ENCODE peak calls at places on chromosomes 7 and 10, in ten cellular contexts. J, F, C, L, R, K, U, X, V and T are unnamed samples.

GRCh38 chr7:115603416-115603815 is 427.1 kb downstream of the TFEC start:
- DNase-seq in K (no peak), U (no peak), J (no peak), R (no peak), V (no peak), F (no peak), C (no peak), X (no peak), L (no peak), T (no peak)

GRCh38 chr7:78149787-78150186 is 351.2 kb downstream of the PHTF2 start:
- DNase-seq in V (peak), U (peak), R (no peak), K (peak), F (no peak), C (peak), X (no peak), J (no peak), L (no peak), T (no peak)

GRCh38 chr7:70131807-70132565 is 533.7 kb downstream of the AUTS2 start:
- DNase-seq in X (no peak), K (no peak), C (no peak), R (no peak), V (no peak), F (peak), U (no peak), L (no peak), J (no peak), T (no peak)

GRCh38 chr10:32971536-32972091 is 13.6 kb upstream of the ITGB1 start:
- DNase-seq in R (no peak), J (no peak), C (no peak), U (no peak), F (peak), L (peak), K (no peak), X (no peak), V (no peak), T (no peak)

GRCh38 chr10:3068968-3069737 is 1.8 kb downstream of the PFKP start:
- DNase-seq in J (no peak), X (peak), C (peak), V (no peak), K (peak), F (no peak), U (peak), R (peak), L (no peak), T (no peak)

GRCh38 chr7:155743197-155743596 is 69.1 kb downstream of the SHH start:
- DNase-seq in X (no peak), V (no peak), R (no peak), C (no peak), U (no peak), L (no peak), J (no peak), F (no peak), K (no peak), T (no peak)

GRCh38 chr10:97034958-97035769 is 150.6 kb downstream of the SLIT1 start:
- DNase-seq in L (no peak), F (no peak), C (no peak), X (no peak), R (no peak), J (no peak), K (no peak), U (no peak), V (no peak), T (no peak)

GRCh38 chr10:74290703-74291102 is 139.7 kb downstream of the ADK start:
- DNase-seq in F (no peak), C (peak), X (no peak), J (no peak), K (peak), U (peak), L (no peak), V (no peak), R (no peak), T (no peak)

GRCh38 chr7:132607656-132608055 is 31.4 kb upstream of the PLXNA4 start:
- DNase-seq in J (no peak), U (no peak), X (no peak), L (no peak), F (no peak), V (no peak), R (no peak), C (no peak), K (no peak), T (no peak)

GRCh38 chr7:618539-619355 is 99.1 kb upstream of the PDGFA start:
- DNase-seq in K (no peak), L (no peak), J (no peak), U (no peak), V (no peak), X (peak), F (no peak), R (no peak), C (no peak), T (no peak)

GRCh38 chr7:149126662-149127321 is 668 bp upstream of the ZNF425 start:
- DNase-seq in C (peak), U (peak), F (no peak), K (peak), X (peak), L (peak), R (peak), V (no peak), J (no peak), T (no peak)

GRCh38 chr10:124736491-124737136 is 7.6 kb downstream of the FAM53B start:
- DNase-seq in V (no peak), X (no peak), R (no peak), U (no peak), F (no peak), K (peak), C (peak), L (peak), J (no peak), T (peak)

GRCh38 chr10:3781458-3782098 is 3.4 kb downstream of the KLF6 start:
- DNase-seq in C (peak), X (peak), J (no peak), U (peak), L (peak), V (no peak), K (peak), R (peak), F (no peak), T (no peak)

GRCh38 chr7:116271161-116271979 is 61.0 kb downstream of the TES start:
- DNase-seq in J (no peak), R (no peak), K (peak), X (no peak), U (peak), V (peak), L (no peak), F (no peak), C (peak), T (no peak)

GRCh38 chr10:52314822-52315552 is 906 bp downstream of the DKK1 start:
- DNase-seq in C (peak), F (no peak), R (no peak), K (peak), X (no peak), V (no peak), L (no peak), J (no peak), U (peak), T (no peak)

GRCh38 chr10:12201543-12201942 is 5.6 kb downstream of the CDC123 start:
- DNase-seq in X (no peak), K (peak), U (no peak), F (no peak), J (no peak), L (no peak), C (no peak), R (no peak), V (no peak), T (no peak)

GRCh38 chr10:131022369-131022768 is 289.2 kb downstream of the TCERG1L start:
- DNase-seq in L (no peak), K (no peak), V (no peak), U (no peak), R (no peak), J (no peak), F (no peak), C (no peak), X (no peak), T (no peak)

GRCh38 chr7:130649004-130649790 is 19.4 kb downstream of the COPG2 start:
- DNase-seq in L (no peak), R (peak), C (peak), K (peak), F (no peak), V (peak), X (no peak), J (no peak), U (peak), T (no peak)

GRCh38 chr7:46932656-46933424 is 649.1 kb downstream of the TNS3 start:
- DNase-seq in R (no peak), U (peak), C (peak), X (no peak), F (peak), K (peak), L (no peak), J (no peak), V (peak), T (no peak)

GRCh38 chr7:111027396-111027795 is 63.5 kb upstream of the LRRN3 start:
- DNase-seq in J (no peak), V (no peak), X (no peak), L (no peak), F (no peak), K (no peak), U (no peak), R (no peak), C (no peak), T (no peak)

GRCh38 chr10:48589266-48589665 is 15.6 kb downstream of the ARHGAP22 start:
- DNase-seq in J (no peak), L (no peak), C (peak), X (no peak), U (peak), V (peak), K (peak), F (no peak), R (no peak), T (no peak)

GRCh38 chr7:46322937-46323336 is 401.9 kb upstream of the IGFBP3 start:
- DNase-seq in J (no peak), R (no peak), X (no peak), U (no peak), K (no peak), L (no peak), C (no peak), V (no peak), F (no peak), T (no peak)

GRCh38 chr7:151168022-151168786 is 710 bp upstream of the GBX1 start:
- DNase-seq in V (no peak), C (no peak), U (peak), R (peak), K (no peak), F (no peak), J (no peak), L (peak), X (peak), T (no peak)

GRCh38 chr7:137967143-137968018 is 34.5 kb downstream of the CREB3L2 start:
- DNase-seq in V (no peak), C (peak), K (peak), U (peak), R (no peak), L (no peak), J (no peak), F (no peak), X (no peak), T (no peak)

GRCh38 chr7:30884881-30885280 is 26.8 kb upstream of the AQP1 start:
- DNase-seq in J (no peak), K (no peak), L (no peak), X (no peak), F (no peak), R (no peak), U (no peak), C (no peak), V (no peak), T (no peak)

GRCh38 chr7:31384461-31384860 is 43.9 kb upstream of the NEUROD6 start:
- DNase-seq in F (no peak), V (no peak), X (no peak), K (no peak), J (no peak), C (no peak), L (no peak), R (no peak), U (no peak), T (no peak)

GRCh38 chr7:79495544-79496272 is 42.2 kb upstream of the MAGI2 start:
- DNase-seq in C (peak), U (peak), R (no peak), L (no peak), K (peak), V (no peak), J (no peak), X (no peak), F (no peak), T (no peak)

GRCh38 chr7:102230593-102230992 is 56.1 kb upstream of the SH2B2 start:
- DNase-seq in U (no peak), F (no peak), R (no peak), C (peak), J (no peak), K (peak), V (no peak), L (no peak), X (no peak), T (no peak)

GRCh38 chr7:71343039-71343438 is 211.1 kb downstream of the GALNT17 start:
- DNase-seq in U (no peak), L (no peak), V (no peak), X (no peak), F (no peak), C (no peak), R (no peak), K (no peak), J (no peak), T (no peak)

GRCh38 chr7:157834501-157835143 is 497.8 kb downstream of the DNAJB6 start:
- DNase-seq in J (no peak), K (no peak), X (no peak), C (no peak), U (no peak), V (no peak), R (no peak), L (no peak), F (no peak), T (no peak)

GRCh38 chr7:96219382-96220130 is 102.3 kb downstream of the SLC25A13 start:
- DNase-seq in J (no peak), U (peak), K (peak), F (no peak), C (peak), X (no peak), R (no peak), V (peak), L (no peak), T (peak)

GRCh38 chr10:125955766-125956165 is 59.4 kb downstream of the FANK1 start:
- DNase-seq in F (no peak), U (no peak), J (no peak), L (no peak), K (no peak), R (no peak), V (no peak), C (no peak), X (no peak), T (no peak)

GRCh38 chr7:149664666-149665065 is 108.7 kb downstream of the ZNF467 start:
- DNase-seq in C (no peak), L (no peak), F (no peak), J (no peak), R (no peak), K (no peak), U (no peak), V (no peak), X (no peak), T (no peak)

GRCh38 chr10:11757452-11757819 is 15.3 kb downstream of the ECHDC3 start:
- DNase-seq in K (peak), V (peak), J (peak), F (peak), X (no peak), R (peak), C (peak), L (peak), U (peak), T (no peak)

GRCh38 chr7:95491634-95492314 is 6.0 kb downstream of the ASB4 start:
- DNase-seq in R (no peak), V (no peak), J (no peak), L (no peak), K (no peak), U (no peak), C (no peak), X (no peak), F (peak), T (no peak)

GRCh38 chr7:16086743-16087142 is 334.6 kb downstream of the CRPPA start:
- DNase-seq in K (no peak), F (no peak), V (no peak), C (no peak), R (no peak), L (no peak), J (no peak), U (no peak), X (no peak), T (no peak)

GRCh38 chr7:46626261-46627037 is 705.4 kb upstream of the IGFBP3 start:
- DNase-seq in U (no peak), L (no peak), C (no peak), R (peak), V (no peak), J (peak), K (no peak), F (peak), X (no peak), T (no peak)

GRCh38 chr10:119871881-119872609 is 598 bp downstream of the MCMBP start:
- DNase-seq in X (peak), U (peak), C (peak), L (peak), R (peak), V (no peak), K (peak), J (peak), F (no peak), T (no peak)